ENCODE peak calls at places on chromosomes 1 and 21, in six cellular contexts. R, D, L, U, Q and G are unnamed samples.

GRCh38 chr1:227428803-227429202 is 110.5 kb upstream of the CDC42BPA start:
- DNase-seq in R (peak), D (no peak), L (no peak), U (no peak), Q (no peak), G (no peak)

GRCh38 chr1:184260382-184260781 is 126.4 kb upstream of the C1orf21 start:
- DNase-seq in R (peak), D (no peak), L (no peak), U (no peak), Q (no peak), G (no peak)

GRCh38 chr1:97919568-97920261 is 1.1 kb downstream of the DPYD start:
- DNase-seq in R (peak), D (no peak), L (no peak), U (no peak), Q (no peak), G (no peak)

GRCh38 chr1:174815474-174815908 is 184.3 kb upstream of the CACYBP start:
- DNase-seq in R (no peak), D (no peak), L (no peak), U (no peak), Q (no peak), G (no peak)

GRCh38 chr21:45224189-45224938 is 63.3 kb downstream of the POFUT2 start:
- DNase-seq in R (no peak), D (no peak), L (peak), U (no peak), Q (no peak), G (no peak)

GRCh38 chr1:226674892-226675719 is 64.0 kb downstream of the ITPKB start:
- DNase-seq in R (peak), D (no peak), L (peak), U (no peak), Q (no peak), G (peak)

GRCh38 chr1:59072017-59072947 is 224.6 kb upstream of the FGGY start:
- DNase-seq in R (peak), D (no peak), L (no peak), U (no peak), Q (no peak), G (no peak)

GRCh38 chr1:183209533-183210158 is 23.6 kb downstream of the LAMC2 start:
- DNase-seq in R (peak), D (no peak), L (no peak), U (peak), Q (no peak), G (no peak)

GRCh38 chr1:57254006-57254405 is 169.9 kb downstream of the DAB1 start:
- DNase-seq in R (no peak), D (no peak), L (no peak), U (no peak), Q (no peak), G (no peak)

GRCh38 chr1:3042481-3042880 is 21.2 kb downstream of the ACTRT2 start:
- DNase-seq in R (no peak), D (no peak), L (no peak), U (no peak), Q (no peak), G (no peak)

GRCh38 chr1:210437111-210437510 is 108.4 kb downstream of the HHAT start:
- DNase-seq in R (no peak), D (no peak), L (no peak), U (no peak), Q (no peak), G (no peak)

GRCh38 chr1:111252786-111253185 is 25.3 kb downstream of the CHI3L2 start:
- DNase-seq in R (no peak), D (no peak), L (no peak), U (no peak), Q (no peak), G (no peak)

GRCh38 chr21:37393030-37393429 is 26.5 kb downstream of the DYRK1A start:
- DNase-seq in R (no peak), D (no peak), L (no peak), U (no peak), Q (no peak), G (no peak)

GRCh38 chr1:156122519-156123355 is 8.2 kb downstream of the LMNA start:
- DNase-seq in R (peak), D (peak), L (no peak), U (no peak), Q (no peak), G (no peak)

GRCh38 chr1:19888112-19888511 is 5.9 kb downstream of the OTUD3 start:
- DNase-seq in R (peak), D (no peak), L (no peak), U (no peak), Q (no peak), G (no peak)

GRCh38 chr1:10597492-10597891 is 122.7 kb downstream of the PEX14 start:
- DNase-seq in R (no peak), D (no peak), L (no peak), U (no peak), Q (no peak), G (no peak)

GRCh38 chr1:88462481-88463261 is 221.4 kb upstream of the PKN2 start:
- DNase-seq in R (peak), D (no peak), L (no peak), U (no peak), Q (no peak), G (no peak)

GRCh38 chr1:90707363-90707710 is 9.8 kb downstream of the BARHL2 start:
- DNase-seq in R (peak), D (no peak), L (no peak), U (peak), Q (no peak), G (no peak)

GRCh38 chr21:45998871-45999580 is 17.5 kb downstream of the COL6A1 start:
- DNase-seq in R (no peak), D (no peak), L (no peak), U (no peak), Q (no peak), G (no peak)

GRCh38 chr1:213983589-213984386 is 4.0 kb upstream of the PROX1 start:
- DNase-seq in R (no peak), D (no peak), L (no peak), U (no peak), Q (no peak), G (no peak)

GRCh38 chr1:20376880-20377494 is 86.3 kb downstream of the VWA5B1 start:
- DNase-seq in R (peak), D (no peak), L (no peak), U (peak), Q (peak), G (peak)

GRCh38 chr1:166032901-166033371 is 133.9 kb downstream of the FAM78B start:
- DNase-seq in R (no peak), D (peak), L (no peak), U (no peak), Q (no peak), G (no peak)

GRCh38 chr1:160884579-160884978 is 401 bp downstream of the ITLN1 start:
- DNase-seq in R (no peak), D (no peak), L (no peak), U (no peak), Q (no peak), G (peak)

GRCh38 chr1:12525311-12526181 is 92.5 kb downstream of the DHRS3 start:
- DNase-seq in R (no peak), D (no peak), L (no peak), U (no peak), Q (no peak), G (no peak)

GRCh38 chr1:205048382-205048781 is 5.4 kb downstream of the CNTN2 start:
- DNase-seq in R (no peak), D (peak), L (no peak), U (no peak), Q (no peak), G (no peak)

GRCh38 chr1:155010211-155010918 is 7.8 kb downstream of the ZBTB7B start:
- DNase-seq in R (no peak), D (no peak), L (no peak), U (no peak), Q (peak), G (peak)

GRCh38 chr21:16535100-16535418 is 805.3 kb downstream of the USP25 start:
- DNase-seq in R (peak), D (peak), L (no peak), U (no peak), Q (no peak), G (no peak)

GRCh38 chr1:18452550-18452949 is 28.2 kb upstream of the KLHDC7A start:
- DNase-seq in R (peak), D (no peak), L (no peak), U (peak), Q (no peak), G (no peak)

GRCh38 chr1:67524143-67525052 is 94.2 kb upstream of the SERBP1 start:
- DNase-seq in R (peak), D (no peak), L (no peak), U (no peak), Q (no peak), G (no peak)

GRCh38 chr1:27330786-27331185 is 8.8 kb downstream of the TMEM222 start:
- DNase-seq in R (no peak), D (no peak), L (no peak), U (no peak), Q (no peak), G (no peak)

GRCh38 chr1:114224196-114224907 is 70.7 kb upstream of the SYT6 start:
- DNase-seq in R (no peak), D (no peak), L (no peak), U (no peak), Q (no peak), G (no peak)

GRCh38 chr1:5425304-5425703 is 566.9 kb downstream of the NPHP4 start:
- DNase-seq in R (no peak), D (no peak), L (no peak), U (no peak), Q (no peak), G (no peak)

GRCh38 chr1:38451541-38451993 is 405.0 kb upstream of the POU3F1 start:
- DNase-seq in R (peak), D (no peak), L (no peak), U (no peak), Q (no peak), G (no peak)